ENCODE peak calls at places on chromosomes 16 and 17, in four cellular contexts. B is bronchial epithelial cell; A is tibial nerve; H is activated CD8-positive, alpha-beta T cell treated with anti-CD3 and anti-CD28 coated beads for 36 hours. L is an unnamed sample.

GRCh38 chr17:56310780-56311179 is 157.5 kb downstream of the ANKFN1 start:
- DNase-seq in B (no peak), A (no peak), H (no peak), L (no peak)

GRCh38 chr17:34979650-34980352 is 511 bp upstream of the LIG3 start:
- DNase-seq in B (no peak), A (no peak), H (no peak), L (peak; percentile 9)

GRCh38 chr17:33436321-33436720 is 143.2 kb upstream of the ASIC2 start:
- DNase-seq in B (peak; percentile 45), A (no peak), H (no peak), L (no peak)

GRCh38 chr16:3074860-3075545 is 9.6 kb downstream of the IL32 start:
- DNase-seq in B (no peak), A (no peak), H (peak; percentile 93), L (no peak)

GRCh38 chr16:27520982-27521673 is 28.6 kb downstream of the GTF3C1 start:
- DNase-seq in B (peak; percentile 31), A (no peak), H (no peak), L (no peak)

GRCh38 chr16:89918453-89919347 is at the start of gene MC1R:
- DNase-seq in B (no peak), A (no peak), H (peak; percentile 62), L (no peak)

GRCh38 chr16:73878616-73879015 is 418.0 kb upstream of the PSMD7 start:
- DNase-seq in B (peak; percentile 76), A (no peak), H (no peak), L (peak; percentile 64)

GRCh38 chr17:78969865-78970264 is 9.9 kb downstream of the LGALS3BP start:
- DNase-seq in B (no peak), A (no peak), H (no peak), L (no peak)

GRCh38 chr17:72683506-72684404 is 408.7 kb downstream of the SLC39A11 start:
- DNase-seq in B (peak; percentile 97), A (peak; percentile 12), H (no peak), L (peak; percentile 98)

GRCh38 chr16:69500496-69500895 is 65.3 kb upstream of the NFAT5 start:
- DNase-seq in B (no peak), A (no peak), H (no peak), L (no peak)

GRCh38 chr16:89579351-89579750 is 3.8 kb downstream of the CPNE7 start:
- DNase-seq in B (no peak), A (no peak), H (no peak), L (no peak)

GRCh38 chr17:9079461-9080103 is 58.3 kb downstream of the NTN1 start:
- DNase-seq in B (no peak), A (no peak), H (peak; percentile 28), L (no peak)

GRCh38 chr17:41654134-41654907 is 29.9 kb upstream of the KRT17 start:
- DNase-seq in B (peak; percentile 99), A (no peak), H (no peak), L (peak; percentile 97)

GRCh38 chr17:63140255-63140654 is 174.2 kb downstream of the TANC2 start:
- DNase-seq in B (no peak), A (peak; percentile 27), H (peak; percentile 40), L (peak; percentile 35)

GRCh38 chr17:37737081-37737480 is 7.8 kb downstream of the HNF1B start:
- DNase-seq in B (no peak), A (no peak), H (no peak), L (peak; percentile 11)

GRCh38 chr16:74034862-74035261 is 261.8 kb upstream of the PSMD7 start:
- DNase-seq in B (peak; percentile 16), A (no peak), H (no peak), L (peak; percentile 39)

GRCh38 chr16:66486773-66487579 is 59.9 kb downstream of the BEAN1 start:
- DNase-seq in B (peak; percentile 70), A (no peak), H (no peak), L (peak; percentile 69)

GRCh38 chr17:48927978-48928716 is 16.5 kb downstream of the SNF8 start:
- DNase-seq in B (no peak), A (no peak), H (no peak), L (no peak)

GRCh38 chr16:566475-567361 is at the start of gene NHLRC4:
- DNase-seq in B (no peak), A (peak; percentile 65), H (peak; percentile 79), L (no peak)

GRCh38 chr16:12951392-12951791 is 50.0 kb downstream of the SHISA9 start:
- DNase-seq in B (no peak), A (no peak), H (no peak), L (no peak)

GRCh38 chr16:49504626-49505025 is 131.0 kb downstream of the C16orf78 start:
- DNase-seq in B (no peak), A (no peak), H (no peak), L (no peak)

GRCh38 chr17:50205111-50205821 is 3.8 kb upstream of the COL1A1 start:
- DNase-seq in B (no peak), A (no peak), H (no peak), L (no peak)

GRCh38 chr17:48611681-48612455 is 1.1 kb upstream of the HOXB7 start:
- DNase-seq in B (no peak), A (no peak), H (peak; percentile 26), L (no peak)

GRCh38 chr16:79806757-79807156 is 206.2 kb upstream of the MAF start:
- DNase-seq in B (no peak), A (no peak), H (no peak), L (no peak)

GRCh38 chr17:32819787-32820186 is 57.1 kb downstream of the MYO1D start:
- DNase-seq in B (no peak), A (no peak), H (no peak), L (no peak)

GRCh38 chr17:21214777-21215541 is 998 bp upstream of the TMEM11 start:
- DNase-seq in B (peak; percentile 11), A (no peak), H (peak; percentile 25), L (no peak)

GRCh38 chr17:38464723-38465419 is 36.6 kb downstream of the ARHGAP23 start:
- DNase-seq in B (peak; percentile 78), A (peak; percentile 75), H (no peak), L (peak; percentile 77)

GRCh38 chr16:86576591-86577313 is 1.6 kb upstream of the FOXL1 start:
- DNase-seq in B (peak; percentile 42), A (no peak), H (no peak), L (peak; percentile 42)

GRCh38 chr17:9271989-9272388 is 250.7 kb downstream of the NTN1 start:
- DNase-seq in B (no peak), A (no peak), H (no peak), L (no peak)

GRCh38 chr17:45794840-45795239 is 10.7 kb downstream of the CRHR1 start:
- DNase-seq in B (no peak), A (no peak), H (no peak), L (peak; percentile 22)

GRCh38 chr16:57775661-57776469 is 26.4 kb downstream of the KIFC3 start:
- DNase-seq in B (no peak), A (peak; percentile 22), H (no peak), L (no peak)
- TF ChIP-seq CTCF in B (no peak), A (peak; percentile 44), H (no peak), L (no peak)

DNA sequence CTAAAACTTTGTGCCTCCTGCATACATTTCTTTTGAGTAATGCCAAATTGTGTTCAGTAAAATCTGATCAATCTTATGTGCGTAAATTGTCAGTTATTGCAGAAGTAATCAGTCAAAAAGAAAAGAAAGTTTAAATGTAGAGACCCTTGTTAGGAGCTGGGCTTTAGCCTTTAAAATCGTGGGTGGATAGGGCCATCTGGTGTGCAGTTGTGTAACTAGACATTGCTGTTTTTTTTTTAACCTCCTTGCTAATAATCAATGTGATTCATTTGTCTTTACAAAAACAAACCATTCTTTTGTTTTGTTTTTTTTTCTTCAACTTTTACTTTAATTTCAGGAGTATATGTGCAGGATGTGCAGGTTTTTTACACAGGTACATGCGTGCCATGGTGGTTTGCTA is 5.3 kb upstream of the WWOX start:
- DNase-seq in B (no peak), A (no peak), H (no peak), L (no peak)
- TF ChIP-seq CTCF in B (no peak), A (no peak), H (no peak), L (no peak)

GRCh38 chr16:61366006-61366405 is 670.2 kb downstream of the CDH8 start:
- DNase-seq in B (no peak), A (no peak), H (no peak), L (peak; percentile 3)
- TF ChIP-seq CTCF in B (no peak), A (no peak), H (no peak), L (no peak)

GRCh38 chr17:3043737-3044365 is 19.6 kb downstream of the OR1D5 start:
- DNase-seq in B (no peak), A (no peak), H (peak; percentile 39), L (no peak)
- TF ChIP-seq CTCF in B (no peak), A (no peak), H (peak; percentile 27), L (peak; percentile 22)

DNA sequence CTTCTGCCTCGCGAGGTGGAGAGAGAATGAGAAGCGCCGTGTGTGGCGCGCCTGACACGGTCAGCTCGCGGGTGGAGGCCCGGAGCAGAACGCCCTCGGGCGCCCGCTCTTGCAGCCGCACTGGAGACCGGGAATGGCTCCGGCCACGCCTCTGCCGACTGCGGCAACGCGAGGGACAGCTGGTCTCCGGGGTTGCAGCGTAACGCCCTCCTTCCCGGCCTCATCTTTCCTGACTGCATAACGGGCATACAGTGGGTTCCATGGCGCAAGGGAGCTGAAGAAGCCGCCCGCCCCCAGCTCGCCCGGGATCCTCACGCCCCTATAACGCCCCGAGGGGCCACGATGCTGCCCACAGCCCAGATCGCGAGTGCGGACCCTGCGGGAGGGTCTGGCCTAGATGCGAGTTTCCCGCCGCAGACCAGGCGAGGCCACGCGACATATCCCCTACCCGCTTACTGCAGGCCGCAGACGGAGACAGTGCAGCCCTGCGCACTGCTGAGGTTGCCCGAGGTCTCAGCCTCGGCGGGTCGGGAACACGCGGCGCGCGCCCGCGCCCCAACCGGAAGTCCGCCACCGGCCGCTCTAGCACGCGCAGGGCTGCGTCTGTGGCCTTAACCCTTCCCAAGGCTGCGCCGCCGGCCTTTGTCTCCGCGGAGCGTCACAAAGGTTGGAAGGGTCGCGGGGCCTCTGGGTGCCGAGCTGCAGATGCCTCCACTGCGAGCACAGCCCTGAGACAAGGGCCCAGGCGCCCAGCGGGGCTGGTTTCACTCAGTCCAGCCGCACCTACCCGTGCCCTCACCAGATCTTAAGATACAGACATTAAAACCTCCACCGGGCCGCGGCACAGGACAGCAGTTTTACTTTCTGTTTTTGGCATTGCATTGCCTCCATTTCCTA is 18.8 kb downstream of the BCL7C start:
- DNase-seq in B (peak; percentile 68), A (peak; percentile 76), H (peak; percentile 91), L (peak; percentile 85)
- TF ChIP-seq CTCF in B (no peak), A (no peak), H (no peak), L (no peak)

DNA sequence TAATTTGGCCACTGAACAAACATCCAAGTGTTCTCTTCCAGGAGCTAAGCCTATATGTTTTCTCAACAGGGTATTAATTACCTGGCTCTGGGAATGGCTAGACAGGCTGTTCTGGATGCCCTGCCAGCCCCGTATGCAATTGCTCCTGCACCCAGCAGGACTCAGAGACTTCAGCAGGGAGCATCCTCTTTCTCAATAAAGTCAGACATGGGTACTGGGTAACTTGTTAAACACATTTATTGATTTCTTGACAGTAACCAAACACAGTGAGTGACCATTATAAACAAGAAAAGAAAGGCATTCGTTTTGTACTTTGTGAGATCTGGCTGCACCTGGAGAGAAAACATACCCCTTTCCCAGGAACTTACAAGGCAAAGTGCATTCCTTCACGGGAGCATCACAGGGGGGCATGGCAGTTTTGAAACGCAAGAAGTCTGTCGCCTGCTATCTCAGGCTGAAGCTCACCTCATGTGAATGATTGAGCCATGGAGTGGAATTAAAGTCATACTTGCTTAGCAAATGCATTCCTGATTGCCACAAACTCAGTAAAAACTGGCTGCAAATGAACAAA is 369.8 kb downstream of the UTP18 start:
- DNase-seq in B (no peak), A (no peak), H (no peak), L (no peak)
- TF ChIP-seq CTCF in B (no peak), A (no peak), H (no peak), L (no peak)

L was measured in MCF 10A.